ENCODE peak calls at places on chromosomes 7 and 10, in five cellular contexts. S, G, N, T and Z are unnamed samples.
A peak's percentile ranks its signal among the peaks of the same experiment; 100 is the strongest.

GRCh38 chr7:157464971-157465481 is 128.2 kb downstream of the DNAJB6 start:
- DNase-seq in S (no peak), G (no peak), T (no peak), N (no peak), Z (no peak)

GRCh38 chr7:39633563-39634550 is 10.5 kb downstream of the RALA start:
- DNase-seq in N (no peak), S (no peak), T (no peak), G (no peak), Z (no peak)

GRCh38 chr10:67864560-67865371 is 19.7 kb upstream of the SIRT1 start:
- DNase-seq in S (no peak), N (no peak), G (no peak), T (no peak), Z (no peak)

GRCh38 chr7:92695308-92696261 is 105.4 kb upstream of the FAM133B start:
- DNase-seq in T (peak; percentile 66), G (peak; percentile 95), S (peak; percentile 96), N (peak; percentile 57), Z (peak; percentile 90)

GRCh38 chr7:4785371-4785770 is 9.9 kb downstream of the AP5Z1 start:
- DNase-seq in N (no peak), S (no peak), G (no peak), T (no peak), Z (no peak)

GRCh38 chr10:124983321-124983720 is 41.4 kb downstream of the ZRANB1 start:
- DNase-seq in S (peak; percentile 87), T (no peak), G (no peak), N (no peak), Z (no peak)

GRCh38 chr7:141011443-141011842 is 3.3 kb downstream of the MRPS33 start:
- DNase-seq in S (no peak), T (no peak), G (no peak), N (no peak), Z (no peak)

GRCh38 chr7:73682745-73683055 is 553 bp downstream of the DNAJC30 start:
- DNase-seq in G (no peak), N (no peak), S (no peak), T (no peak), Z (no peak)

GRCh38 chr10:121375201-121375600 is 223.0 kb downstream of the FGFR2 start:
- DNase-seq in G (no peak), N (no peak), T (no peak), S (no peak), Z (no peak)

GRCh38 chr10:47035447-47036337 is 124.5 kb downstream of the PTPN20 start:
- DNase-seq in T (no peak), N (no peak), G (no peak), S (no peak), Z (no peak)

GRCh38 chr10:82609845-82610244 is 734.9 kb downstream of the NRG3 start:
- DNase-seq in G (no peak), T (no peak), S (peak; percentile 76), N (peak; percentile 31), Z (no peak)

GRCh38 chr7:22723171-22723601 is 3.8 kb upstream of the IL6 start:
- DNase-seq in N (no peak), G (peak; percentile 89), T (no peak), S (no peak), Z (peak; percentile 47)

GRCh38 chr7:34091330-34091917 is 186.1 kb downstream of the BMPER start:
- DNase-seq in N (peak; percentile 37), T (peak; percentile 29), S (peak; percentile 62), G (peak; percentile 43), Z (peak; percentile 69)

GRCh38 chr10:121617176-121617575 is 18.9 kb upstream of the FGFR2 start:
- DNase-seq in N (no peak), S (no peak), G (no peak), T (no peak), Z (no peak)

GRCh38 chr7:54967384-54967783 is 51.4 kb upstream of the EGFR start:
- DNase-seq in G (no peak), S (peak; percentile 80), T (no peak), N (no peak), Z (peak; percentile 40)

GRCh38 chr10:103184615-103185014 is 8.5 kb downstream of the NT5C2 start:
- DNase-seq in S (no peak), N (no peak), G (no peak), T (no peak), Z (no peak)

GRCh38 chr7:125061776-125062397 is 132.3 kb upstream of the POT1 start:
- DNase-seq in T (no peak), N (no peak), G (peak; percentile 71), S (peak; percentile 45), Z (peak; percentile 41)

GRCh38 chr10:82394122-82394521 is 519.1 kb downstream of the NRG3 start:
- DNase-seq in N (no peak), S (no peak), G (no peak), T (no peak), Z (no peak)

GRCh38 chr10:10500941-10501340 is 516.7 kb upstream of the CELF2 start:
- DNase-seq in S (no peak), N (no peak), T (no peak), G (peak; percentile 78), Z (peak; percentile 91)

GRCh38 chr7:130276796-130277762 is 10.4 kb downstream of the CPA2 start:
- DNase-seq in S (no peak), G (peak; percentile 65), T (no peak), N (no peak), Z (peak; percentile 78)

GRCh38 chr10:72653383-72654096 is 27.7 kb upstream of the MICU1 start:
- DNase-seq in G (no peak), T (no peak), S (no peak), N (no peak), Z (no peak)

GRCh38 chr10:80493482-80494021 is 39.4 kb downstream of the TSPAN14 start:
- DNase-seq in N (no peak), G (peak; percentile 53), S (no peak), T (no peak), Z (no peak)

GRCh38 chr10:43846968-43847367 is 198.3 kb upstream of the ZNF32 start:
- DNase-seq in T (no peak), N (no peak), G (no peak), S (no peak), Z (no peak)

GRCh38 chr7:16515785-16516685 is 10.6 kb upstream of the LRRC72 start:
- DNase-seq in S (no peak), G (no peak), T (no peak), N (no peak), Z (no peak)

GRCh38 chr7:18469332-18469731 is 26.2 kb upstream of the HDAC9 start:
- DNase-seq in N (no peak), S (no peak), T (no peak), G (no peak), Z (no peak)

GRCh38 chr10:71211759-71212248 is 566 bp upstream of the UNC5B start:
- DNase-seq in S (no peak), N (no peak), G (no peak), T (no peak), Z (no peak)

GRCh38 chr7:151085691-151086620 is at the start of gene AGAP3:
- DNase-seq in N (peak; percentile 88), T (peak; percentile 85), S (peak; percentile 91), G (peak; percentile 86), Z (peak; percentile 70)

GRCh38 chr10:86595496-86595895 is 58.9 kb upstream of the OPN4 start:
- DNase-seq in G (no peak), T (no peak), S (no peak), N (no peak), Z (no peak)
- H3K27ac ChIP-seq in G (no peak overlapping the region), T (no peak overlapping the region), S (no peak overlapping the region), N (no peak overlapping the region), Z (no peak overlapping the region)

GRCh38 chr10:99531026-99531695 is 1.6 kb upstream of the NKX2-3 start:
- DNase-seq in N (peak; percentile 72), S (no peak), T (no peak), G (peak; percentile 68), Z (no peak)
- H2BK120ac ChIP-seq in N (no peak overlapping the region), S (no peak overlapping the region), T (no peak overlapping the region), G (peak overlapping the region; percentile 97), Z (no peak overlapping the region)

GRCh38 chr10:16943301-16944080 is 126.3 kb upstream of the RSU1 start:
- DNase-seq in G (no peak), S (no peak), N (no peak), T (no peak), Z (no peak)

GRCh38 chr10:16944081-16944922 is 127.1 kb upstream of the RSU1 start:
- DNase-seq in G (peak; percentile 8), T (no peak), N (no peak), S (no peak), Z (peak; percentile 69)

GRCh38 chr10:16945566-16945965 is 128.3 kb upstream of the RSU1 start:
- DNase-seq in G (no peak), S (peak; percentile 4), T (no peak), N (no peak), Z (no peak)

GRCh38 chr10:16947071-16947470 is 129.8 kb upstream of the RSU1 start:
- DNase-seq in T (no peak), S (peak; percentile 79), G (no peak), N (no peak), Z (no peak)

GRCh38 chr10:16944961-16945360 is 127.7 kb upstream of the RSU1 start:
- DNase-seq in S (peak; percentile 7), G (no peak), N (no peak), T (no peak), Z (no peak)
- H3K27ac ChIP-seq in S (no peak overlapping the region), G (no peak overlapping the region), N (no peak overlapping the region), T (no peak overlapping the region), Z (no peak overlapping the region)

GRCh38 chr7:128359939-128360338 is 1.6 kb downstream of the PRRT4 start:
- DNase-seq in S (no peak), N (no peak), T (no peak), G (no peak), Z (no peak)
- H2BK120ac ChIP-seq in S (no peak overlapping the region), N (no peak overlapping the region), T (no peak overlapping the region), G (no peak overlapping the region), Z (no peak overlapping the region)

GRCh38 chr7:2101630-2102374 is 130.9 kb downstream of the MAD1L1 start:
- DNase-seq in T (no peak), N (no peak), G (no peak), S (no peak), Z (no peak)

GRCh38 chr7:2104716-2105115 is 128.0 kb downstream of the MAD1L1 start:
- DNase-seq in S (no peak), T (no peak), N (no peak), G (peak; percentile 39), Z (no peak)

GRCh38 chr7:2102375-2102723 is 130.4 kb downstream of the MAD1L1 start:
- DNase-seq in N (no peak), S (no peak), G (no peak), T (no peak), Z (no peak)

GRCh38 chr7:2104107-2104710 is 128.5 kb downstream of the MAD1L1 start:
- DNase-seq in G (peak; percentile 90), T (peak; percentile 64), N (peak; percentile 90), S (peak; percentile 93), Z (peak; percentile 93)

DNA sequence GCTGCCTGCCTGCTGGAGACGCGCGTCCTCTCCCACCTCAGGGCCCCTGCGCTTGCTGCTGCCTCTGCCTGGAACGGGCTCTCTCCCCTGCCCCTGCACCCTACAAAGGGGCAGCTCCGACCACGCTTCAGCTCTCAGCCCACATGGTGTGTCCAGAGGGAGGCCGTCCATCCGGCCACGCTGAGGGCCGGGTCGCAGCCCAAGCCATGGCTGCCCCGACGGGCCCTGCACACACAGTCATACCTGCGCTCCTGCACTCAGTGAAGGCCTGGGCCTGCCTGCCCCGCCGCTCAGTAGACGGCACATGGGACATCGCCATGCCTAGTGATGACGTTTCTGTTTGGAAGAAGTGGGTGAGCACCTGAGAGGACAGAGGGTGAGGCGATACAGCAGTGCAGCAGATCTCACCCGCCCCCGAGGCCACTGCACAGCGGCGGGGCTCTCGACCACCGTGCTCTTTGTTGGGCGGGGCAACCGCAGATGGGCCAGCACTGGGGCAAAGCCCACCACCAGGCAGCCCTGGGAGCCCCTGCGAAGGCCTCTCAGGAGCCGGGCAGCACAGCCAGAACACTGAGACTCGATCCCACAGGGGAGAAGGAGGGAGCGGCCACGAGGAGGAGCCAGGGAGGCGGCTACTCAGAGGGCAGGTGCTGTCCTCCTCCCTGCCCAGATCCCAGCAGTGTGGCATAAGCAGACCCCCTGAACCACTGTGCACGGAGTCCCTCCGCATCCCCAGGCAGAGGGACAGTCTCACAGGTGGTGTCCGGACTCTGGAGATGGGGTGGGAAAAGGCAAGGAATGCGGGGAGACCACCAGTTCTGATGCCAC is 129.5 kb downstream of the MAD1L1 start:
- DNase-seq in T (no peak), G (no peak), N (no peak), S (no peak), Z (no peak)
- H3K27ac ChIP-seq in T (no peak overlapping the region), G (no peak overlapping the region), N (no peak overlapping the region), S (no peak overlapping the region), Z (peak overlapping the region; percentile 36)